ENCODE peak calls at places on chromosomes 7 and 10, in seven cellular contexts. B, E, A, T, S, L and K are unnamed samples.

GRCh38 chr7:44247868-44248651 is 47.3 kb downstream of the YKT6 start:
- DNase-seq in B (no peak), E (no peak), A (no peak), T (no peak), S (no peak), L (no peak), K (no peak)

GRCh38 chr7:124071843-124072242 is 39.0 kb upstream of the TMEM229A start:
- DNase-seq in B (no peak), E (no peak), A (no peak), T (no peak), S (no peak), L (no peak), K (no peak)

GRCh38 chr10:18202600-18203150 is 62.5 kb downstream of the CACNB2 start:
- DNase-seq in B (no peak), E (no peak), A (no peak), T (peak), S (no peak), L (no peak), K (no peak)

GRCh38 chr7:155869784-155870076 is 57.5 kb upstream of the SHH start:
- DNase-seq in B (no peak), E (no peak), A (no peak), T (no peak), S (no peak), L (no peak), K (no peak)

GRCh38 chr7:158075633-158076001 is 512.0 kb downstream of the PTPRN2 start:
- DNase-seq in B (no peak), E (no peak), A (no peak), T (no peak), S (no peak), L (no peak), K (no peak)

GRCh38 chr10:31701546-31701945 is 227.1 kb downstream of the ARHGAP12 start:
- DNase-seq in B (no peak), E (no peak), A (no peak), T (no peak), S (no peak), L (no peak), K (peak)

GRCh38 chr10:35822316-35822715 is 180.2 kb upstream of the FZD8 start:
- DNase-seq in B (peak), E (peak), A (peak), T (peak), S (peak), L (peak), K (peak)

GRCh38 chr10:33335800-33336605 is 1.5 kb upstream of the NRP1 start:
- DNase-seq in B (peak), E (no peak), A (no peak), T (peak), S (peak), L (peak), K (no peak)

GRCh38 chr7:74066626-74067025 is 17.0 kb upstream of the LIMK1 start:
- DNase-seq in B (no peak), E (no peak), A (no peak), T (no peak), S (no peak), L (no peak), K (no peak)

GRCh38 chr10:131690805-131691239 is 210.0 kb upstream of the PPP2R2D start:
- DNase-seq in B (no peak), E (no peak), A (no peak), T (no peak), S (no peak), L (no peak), K (no peak)

GRCh38 chr10:77872151-77872946 is 54.2 kb downstream of the DLG5 start:
- DNase-seq in B (no peak), E (no peak), A (no peak), T (peak), S (no peak), L (peak), K (no peak)

GRCh38 chr7:131897016-131897789 is 340.8 kb upstream of the PODXL start:
- DNase-seq in B (no peak), E (peak), A (peak), T (peak), S (no peak), L (peak), K (no peak)

GRCh38 chr7:38153515-38153914 is 24.5 kb upstream of the STARD3NL start:
- DNase-seq in B (no peak), E (no peak), A (no peak), T (no peak), S (no peak), L (no peak), K (no peak)

DNA sequence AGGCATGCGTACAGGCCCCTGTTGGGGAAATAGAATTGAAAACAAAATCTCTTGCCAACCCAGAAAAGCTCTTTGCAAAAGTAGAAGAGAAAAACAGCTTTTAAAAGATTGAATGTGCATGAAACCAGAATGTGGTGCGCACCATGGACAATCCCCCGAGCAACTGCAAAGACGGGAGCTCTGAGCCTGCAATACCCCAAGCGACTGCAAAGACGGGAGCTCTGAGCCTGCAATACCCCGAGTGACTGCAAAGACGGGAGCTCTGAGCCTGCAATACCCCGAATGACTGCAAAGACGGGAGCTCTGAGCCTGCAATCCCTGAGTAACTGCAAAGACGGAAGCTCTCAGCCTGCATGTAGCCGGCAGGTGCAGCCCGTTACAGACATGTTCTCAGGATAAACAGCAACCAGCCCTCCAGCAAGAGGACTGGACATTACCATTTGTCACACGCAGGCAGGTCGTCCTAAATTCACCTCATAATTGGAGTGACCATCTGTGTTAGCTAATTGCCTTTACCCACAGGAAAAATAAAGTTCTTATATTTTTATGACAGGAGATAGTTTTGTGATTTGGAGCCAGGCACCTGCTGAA is 6.2 kb downstream of the ZNF775 start:
- DNase-seq in B (no peak), E (no peak), A (no peak), T (no peak), S (no peak), L (no peak), K (no peak)
- TF ChIP-seq CTCF in B (no peak), E (no peak), A (no peak), T (no peak), S (no peak), L (no peak), K (no peak)

GRCh38 chr7:139317954-139318505 is 23.1 kb upstream of the FMC1 start:
- DNase-seq in B (no peak), E (no peak), A (no peak), T (no peak), S (no peak), L (no peak), K (no peak)

DNA sequence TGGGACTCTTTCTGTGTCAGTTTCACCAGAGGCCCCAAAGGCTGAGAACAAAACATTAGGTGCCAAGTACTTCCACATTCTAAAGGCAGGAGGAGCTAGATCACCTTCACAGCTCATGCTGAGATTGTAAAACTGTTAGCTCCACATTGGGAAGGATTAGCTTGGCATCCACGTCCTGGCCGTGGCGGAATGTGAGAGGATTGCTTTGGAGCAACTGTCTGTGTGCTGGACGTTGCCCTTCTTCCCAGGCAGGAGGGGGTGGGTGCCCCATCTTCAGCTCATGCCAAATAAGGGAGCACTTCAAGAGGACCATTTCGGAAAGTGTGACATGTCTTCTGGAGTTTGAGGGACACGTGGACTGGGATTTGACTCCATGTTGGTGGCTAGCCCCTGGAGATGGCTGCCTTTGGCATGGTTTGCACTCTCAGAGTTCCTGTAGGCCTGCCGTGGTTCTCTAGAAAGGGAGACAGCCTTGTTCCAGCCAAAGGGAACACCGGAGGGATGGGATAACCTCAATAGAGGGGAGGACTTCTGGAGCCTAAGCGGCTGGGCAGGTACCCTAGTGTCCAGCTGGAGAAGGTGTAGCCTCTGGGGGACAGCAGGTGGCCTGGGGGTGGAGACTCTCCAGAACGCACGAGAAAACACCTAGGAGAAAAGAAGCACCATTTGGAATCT is 19.9 kb upstream of the FMC1 start:
- DNase-seq in B (no peak), E (peak), A (peak), T (peak), S (no peak), L (peak), K (peak)
- TF ChIP-seq CTCF in B (no peak), E (peak), A (peak), T (peak), S (no peak), L (peak), K (peak)

GRCh38 chr10:93115661-93116383 is 42.1 kb downstream of the CYP26A1 start:
- DNase-seq in B (peak), E (peak), A (peak), T (peak), S (peak), L (peak), K (peak)

GRCh38 chr10:93106631-93107072 is 33.0 kb downstream of the CYP26A1 start:
- DNase-seq in B (no peak), E (no peak), A (no peak), T (peak), S (no peak), L (peak), K (peak)

GRCh38 chr10:93113042-93113441 is 39.3 kb downstream of the CYP26A1 start:
- DNase-seq in B (no peak), E (no peak), A (no peak), T (no peak), S (no peak), L (no peak), K (no peak)

DNA sequence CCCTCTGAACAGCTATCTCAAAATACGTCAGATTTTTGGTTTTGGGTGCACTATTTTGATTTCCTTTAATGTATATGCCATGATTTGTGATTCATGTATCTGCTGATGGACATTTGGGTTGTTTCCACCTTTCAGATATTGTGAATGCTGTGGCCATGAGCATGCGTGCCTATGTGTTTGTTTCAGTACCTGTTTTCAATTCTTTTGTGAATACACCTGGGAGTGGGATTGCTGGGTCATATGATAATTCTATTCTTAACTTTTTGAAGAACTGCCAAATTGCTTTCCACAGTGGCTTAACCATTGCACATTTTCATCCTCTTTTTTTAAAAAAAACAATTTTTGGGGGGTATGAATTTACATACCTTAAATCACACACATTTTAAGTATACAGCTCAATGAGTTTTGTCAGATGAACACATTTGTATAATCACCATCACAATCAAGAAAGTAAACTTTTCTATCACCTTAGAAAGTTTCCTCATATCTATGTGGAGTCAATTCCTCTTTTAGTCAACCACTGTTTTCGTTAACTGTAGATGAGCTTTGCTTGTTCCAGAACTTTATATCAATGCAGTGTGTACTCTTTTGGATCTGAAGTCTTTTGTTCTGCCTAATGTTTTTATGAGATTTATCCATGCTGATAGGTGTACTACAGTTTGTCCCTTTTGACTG is 36.9 kb downstream of the CYP26A1 start:
- DNase-seq in B (no peak), E (no peak), A (no peak), T (no peak), S (no peak), L (no peak), K (peak)
- TF ChIP-seq CTCF in B (no peak), E (no peak), A (no peak), T (no peak), S (no peak), L (no peak), K (no peak)

GRCh38 chr10:58515296-58515956 is 2.8 kb downstream of the BICC1 start:
- DNase-seq in B (no peak), E (no peak), A (no peak), T (no peak), S (no peak), L (no peak), K (no peak)

GRCh38 chr10:58518775-58519174 is 6.1 kb downstream of the BICC1 start:
- DNase-seq in B (no peak), E (no peak), A (no peak), T (no peak), S (no peak), L (peak), K (no peak)

GRCh38 chr10:58517481-58518355 is 5.0 kb downstream of the BICC1 start:
- DNase-seq in B (no peak), E (no peak), A (no peak), T (no peak), S (no peak), L (no peak), K (no peak)

GRCh38 chr10:58516118-58516517 is 3.4 kb downstream of the BICC1 start:
- DNase-seq in B (no peak), E (no peak), A (no peak), T (peak), S (no peak), L (peak), K (no peak)

DNA sequence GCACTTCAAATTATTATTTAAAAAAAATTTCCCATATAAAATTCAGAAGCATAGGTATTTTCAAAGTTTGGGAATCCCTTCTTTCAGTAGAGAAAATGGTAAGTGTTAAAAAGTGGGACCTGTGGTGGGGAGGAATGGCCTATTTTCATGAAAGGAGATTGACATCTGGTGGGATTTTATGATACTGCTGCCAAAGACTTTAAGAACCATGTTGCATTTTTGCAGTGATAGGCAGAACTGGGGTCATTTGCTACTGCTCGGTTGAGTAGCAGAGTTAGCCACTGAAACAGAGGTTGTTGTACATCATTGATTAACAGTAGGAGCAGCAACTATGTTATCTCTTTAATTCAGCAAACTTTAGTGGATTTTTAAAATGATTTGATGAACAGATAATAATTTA is 4.4 kb downstream of the BICC1 start:
- DNase-seq in B (no peak), E (no peak), A (no peak), T (no peak), S (no peak), L (no peak), K (no peak)
- TF ChIP-seq CTCF in B (no peak), E (no peak), A (no peak), T (no peak), S (no peak), L (no peak), K (no peak)